ENCODE peak calls at places on chromosomes 13 and 19, in nine cellular contexts. One of them, this sample, is unnamed.

GRCh38 chr13:76868451-76868850 is 17.8 kb downstream of the KCTD12 start:
- DNase-seq in activated naive CD4-positive, alpha-beta T cell treated with anti-CD3 and anti-CD28 coated beads, Interleukin-2, amount 10 ng/mL, durations not matched to agents 7 days and 5 days: no peak
- DNase-seq in DMS 273 treated with DMSO at 0.1 percent for 48 hours: peak
- DNase-seq in activated CD8-positive, alpha-beta T cell treated with anti-CD3 and anti-CD28 coated beads for 36 hours: no peak
- DNase-seq in GM18507: no peak
- DNase-seq in NCI-H1092: no peak
- DNase-seq in heart left ventricle: no peak
- DNase-seq in lung microvascular endothelial cell: peak
- DNase-seq in uterus: no peak
- DNase-seq in this sample: no peak

GRCh38 chr19:1067341-1068103 is 555 bp downstream of the ARHGAP45 start:
- DNase-seq in activated CD8-positive, alpha-beta T cell treated with anti-CD3 and anti-CD28 coated beads for 36 hours: peak
- DNase-seq in heart left ventricle: no peak
- DNase-seq in lung microvascular endothelial cell: no peak
- DNase-seq in GM18507: no peak
- DNase-seq in NCI-H1092: no peak
- DNase-seq in DMS 273 treated with DMSO at 0.1 percent for 48 hours: no peak
- DNase-seq in activated naive CD4-positive, alpha-beta T cell treated with anti-CD3 and anti-CD28 coated beads, Interleukin-2, amount 10 ng/mL, durations not matched to agents 7 days and 5 days: no peak
- DNase-seq in uterus: no peak
- DNase-seq in this sample: no peak

GRCh38 chr13:31945202-31945978 is 86.2 kb upstream of the FRY start:
- DNase-seq in NCI-H1092: peak
- DNase-seq in DMS 273 treated with DMSO at 0.1 percent for 48 hours: peak
- DNase-seq in activated CD8-positive, alpha-beta T cell treated with anti-CD3 and anti-CD28 coated beads for 36 hours: no peak
- DNase-seq in uterus: peak
- DNase-seq in heart left ventricle: peak
- DNase-seq in lung microvascular endothelial cell: peak
- DNase-seq in activated naive CD4-positive, alpha-beta T cell treated with anti-CD3 and anti-CD28 coated beads, Interleukin-2, amount 10 ng/mL, durations not matched to agents 7 days and 5 days: no peak
- DNase-seq in GM18507: no peak
- DNase-seq in this sample: peak

GRCh38 chr19:30567535-30568232 is 195.5 kb downstream of the ZNF536 start:
- DNase-seq in DMS 273 treated with DMSO at 0.1 percent for 48 hours: peak
- DNase-seq in lung microvascular endothelial cell: no peak
- DNase-seq in activated naive CD4-positive, alpha-beta T cell treated with anti-CD3 and anti-CD28 coated beads, Interleukin-2, amount 10 ng/mL, durations not matched to agents 7 days and 5 days: no peak
- DNase-seq in uterus: no peak
- DNase-seq in GM18507: no peak
- DNase-seq in NCI-H1092: no peak
- DNase-seq in heart left ventricle: no peak
- DNase-seq in activated CD8-positive, alpha-beta T cell treated with anti-CD3 and anti-CD28 coated beads for 36 hours: no peak
- DNase-seq in this sample: no peak

GRCh38 chr13:32267836-32268439 is 47.2 kb downstream of the ZAR1L start:
- DNase-seq in DMS 273 treated with DMSO at 0.1 percent for 48 hours: no peak
- DNase-seq in lung microvascular endothelial cell: no peak
- DNase-seq in heart left ventricle: no peak
- DNase-seq in GM18507: no peak
- DNase-seq in uterus: no peak
- DNase-seq in NCI-H1092: no peak
- DNase-seq in activated naive CD4-positive, alpha-beta T cell treated with anti-CD3 and anti-CD28 coated beads, Interleukin-2, amount 10 ng/mL, durations not matched to agents 7 days and 5 days: peak
- DNase-seq in activated CD8-positive, alpha-beta T cell treated with anti-CD3 and anti-CD28 coated beads for 36 hours: peak
- DNase-seq in this sample: no peak

GRCh38 chr19:41870401-41870873 is 6.6 kb upstream of the CD79A start:
- DNase-seq in NCI-H1092: no peak
- DNase-seq in heart left ventricle: no peak
- DNase-seq in GM18507: no peak
- DNase-seq in lung microvascular endothelial cell: no peak
- DNase-seq in activated naive CD4-positive, alpha-beta T cell treated with anti-CD3 and anti-CD28 coated beads, Interleukin-2, amount 10 ng/mL, durations not matched to agents 7 days and 5 days: no peak
- DNase-seq in activated CD8-positive, alpha-beta T cell treated with anti-CD3 and anti-CD28 coated beads for 36 hours: peak
- DNase-seq in DMS 273 treated with DMSO at 0.1 percent for 48 hours: no peak
- DNase-seq in uterus: no peak
- DNase-seq in this sample: no peak

GRCh38 chr13:41458939-41459753 is 1.8 kb downstream of the RGCC start:
- DNase-seq in activated CD8-positive, alpha-beta T cell treated with anti-CD3 and anti-CD28 coated beads for 36 hours: peak
- DNase-seq in lung microvascular endothelial cell: peak
- DNase-seq in uterus: no peak
- DNase-seq in DMS 273 treated with DMSO at 0.1 percent for 48 hours: no peak
- DNase-seq in activated naive CD4-positive, alpha-beta T cell treated with anti-CD3 and anti-CD28 coated beads, Interleukin-2, amount 10 ng/mL, durations not matched to agents 7 days and 5 days: peak
- DNase-seq in NCI-H1092: no peak
- DNase-seq in heart left ventricle: no peak
- DNase-seq in GM18507: no peak
- DNase-seq in this sample: no peak

GRCh38 chr19:4911786-4912672 is 2.7 kb downstream of the UHRF1 start:
- DNase-seq in lung microvascular endothelial cell: peak
- DNase-seq in activated CD8-positive, alpha-beta T cell treated with anti-CD3 and anti-CD28 coated beads for 36 hours: peak
- DNase-seq in DMS 273 treated with DMSO at 0.1 percent for 48 hours: peak
- DNase-seq in NCI-H1092: no peak
- DNase-seq in activated naive CD4-positive, alpha-beta T cell treated with anti-CD3 and anti-CD28 coated beads, Interleukin-2, amount 10 ng/mL, durations not matched to agents 7 days and 5 days: peak
- DNase-seq in GM18507: no peak
- DNase-seq in uterus: peak
- DNase-seq in heart left ventricle: no peak
- DNase-seq in this sample: peak

GRCh38 chr13:98825659-98826058 is 73.2 kb upstream of the SLC15A1 start:
- DNase-seq in GM18507: no peak
- DNase-seq in activated naive CD4-positive, alpha-beta T cell treated with anti-CD3 and anti-CD28 coated beads, Interleukin-2, amount 10 ng/mL, durations not matched to agents 7 days and 5 days: no peak
- DNase-seq in NCI-H1092: no peak
- DNase-seq in lung microvascular endothelial cell: no peak
- DNase-seq in uterus: no peak
- DNase-seq in DMS 273 treated with DMSO at 0.1 percent for 48 hours: no peak
- DNase-seq in activated CD8-positive, alpha-beta T cell treated with anti-CD3 and anti-CD28 coated beads for 36 hours: no peak
- DNase-seq in heart left ventricle: no peak
- DNase-seq in this sample: no peak

GRCh38 chr13:81610613-81611012 is 1269.7 kb upstream of the SPRY2 start:
- DNase-seq in uterus: no peak
- DNase-seq in activated CD8-positive, alpha-beta T cell treated with anti-CD3 and anti-CD28 coated beads for 36 hours: no peak
- DNase-seq in DMS 273 treated with DMSO at 0.1 percent for 48 hours: no peak
- DNase-seq in activated naive CD4-positive, alpha-beta T cell treated with anti-CD3 and anti-CD28 coated beads, Interleukin-2, amount 10 ng/mL, durations not matched to agents 7 days and 5 days: no peak
- DNase-seq in NCI-H1092: no peak
- DNase-seq in lung microvascular endothelial cell: no peak
- DNase-seq in GM18507: no peak
- DNase-seq in heart left ventricle: no peak
- DNase-seq in this sample: no peak

GRCh38 chr13:48214519-48215121 is 18.4 kb upstream of the ITM2B start:
- DNase-seq in uterus: no peak
- DNase-seq in lung microvascular endothelial cell: no peak
- DNase-seq in DMS 273 treated with DMSO at 0.1 percent for 48 hours: no peak
- DNase-seq in NCI-H1092: no peak
- DNase-seq in heart left ventricle: no peak
- DNase-seq in activated naive CD4-positive, alpha-beta T cell treated with anti-CD3 and anti-CD28 coated beads, Interleukin-2, amount 10 ng/mL, durations not matched to agents 7 days and 5 days: peak
- DNase-seq in GM18507: no peak
- DNase-seq in activated CD8-positive, alpha-beta T cell treated with anti-CD3 and anti-CD28 coated beads for 36 hours: peak
- DNase-seq in this sample: no peak

GRCh38 chr19:41218615-41219507 is at the start of gene AXL:
- DNase-seq in activated naive CD4-positive, alpha-beta T cell treated with anti-CD3 and anti-CD28 coated beads, Interleukin-2, amount 10 ng/mL, durations not matched to agents 7 days and 5 days: no peak
- DNase-seq in lung microvascular endothelial cell: peak
- DNase-seq in NCI-H1092: no peak
- DNase-seq in activated CD8-positive, alpha-beta T cell treated with anti-CD3 and anti-CD28 coated beads for 36 hours: no peak
- DNase-seq in GM18507: no peak
- DNase-seq in DMS 273 treated with DMSO at 0.1 percent for 48 hours: no peak
- DNase-seq in uterus: peak
- DNase-seq in heart left ventricle: peak
- DNase-seq in this sample: peak

GRCh38 chr13:103883152-103883551 is 816.9 kb upstream of the SLC10A2 start:
- DNase-seq in activated naive CD4-positive, alpha-beta T cell treated with anti-CD3 and anti-CD28 coated beads, Interleukin-2, amount 10 ng/mL, durations not matched to agents 7 days and 5 days: no peak
- DNase-seq in DMS 273 treated with DMSO at 0.1 percent for 48 hours: no peak
- DNase-seq in lung microvascular endothelial cell: peak
- DNase-seq in GM18507: no peak
- DNase-seq in uterus: peak
- DNase-seq in activated CD8-positive, alpha-beta T cell treated with anti-CD3 and anti-CD28 coated beads for 36 hours: no peak
- DNase-seq in NCI-H1092: peak
- DNase-seq in heart left ventricle: peak
- DNase-seq in this sample: no peak

GRCh38 chr19:18117692-18118378 is 20.3 kb downstream of the MAST3 start:
- DNase-seq in GM18507: peak
- DNase-seq in DMS 273 treated with DMSO at 0.1 percent for 48 hours: peak
- DNase-seq in lung microvascular endothelial cell: peak
- DNase-seq in NCI-H1092: peak
- DNase-seq in activated naive CD4-positive, alpha-beta T cell treated with anti-CD3 and anti-CD28 coated beads, Interleukin-2, amount 10 ng/mL, durations not matched to agents 7 days and 5 days: peak
- DNase-seq in activated CD8-positive, alpha-beta T cell treated with anti-CD3 and anti-CD28 coated beads for 36 hours: peak
- DNase-seq in uterus: peak
- DNase-seq in heart left ventricle: peak
- DNase-seq in this sample: peak

GRCh38 chr13:94154362-94154761 is 325.1 kb downstream of the DCT start:
- DNase-seq in GM18507: no peak
- DNase-seq in activated naive CD4-positive, alpha-beta T cell treated with anti-CD3 and anti-CD28 coated beads, Interleukin-2, amount 10 ng/mL, durations not matched to agents 7 days and 5 days: no peak
- DNase-seq in DMS 273 treated with DMSO at 0.1 percent for 48 hours: no peak
- DNase-seq in NCI-H1092: no peak
- DNase-seq in heart left ventricle: no peak
- DNase-seq in lung microvascular endothelial cell: no peak
- DNase-seq in activated CD8-positive, alpha-beta T cell treated with anti-CD3 and anti-CD28 coated beads for 36 hours: no peak
- DNase-seq in uterus: no peak
- DNase-seq in this sample: no peak

GRCh38 chr19:51450730-51451307 is 7.4 kb downstream of the SIGLEC8 start:
- DNase-seq in GM18507: no peak
- DNase-seq in DMS 273 treated with DMSO at 0.1 percent for 48 hours: no peak
- DNase-seq in activated naive CD4-positive, alpha-beta T cell treated with anti-CD3 and anti-CD28 coated beads, Interleukin-2, amount 10 ng/mL, durations not matched to agents 7 days and 5 days: no peak
- DNase-seq in activated CD8-positive, alpha-beta T cell treated with anti-CD3 and anti-CD28 coated beads for 36 hours: peak
- DNase-seq in heart left ventricle: no peak
- DNase-seq in lung microvascular endothelial cell: no peak
- DNase-seq in uterus: no peak
- DNase-seq in NCI-H1092: no peak
- DNase-seq in this sample: no peak

GRCh38 chr13:42110410-42111155 is 62.1 kb downstream of the DGKH start:
- DNase-seq in DMS 273 treated with DMSO at 0.1 percent for 48 hours: peak
- DNase-seq in GM18507: peak
- DNase-seq in lung microvascular endothelial cell: peak
- DNase-seq in NCI-H1092: peak
- DNase-seq in uterus: no peak
- DNase-seq in activated CD8-positive, alpha-beta T cell treated with anti-CD3 and anti-CD28 coated beads for 36 hours: peak
- DNase-seq in activated naive CD4-positive, alpha-beta T cell treated with anti-CD3 and anti-CD28 coated beads, Interleukin-2, amount 10 ng/mL, durations not matched to agents 7 days and 5 days: peak
- DNase-seq in heart left ventricle: no peak
- DNase-seq in this sample: no peak

GRCh38 chr13:75153834-75154233 is 328.1 kb downstream of the TBC1D4 start:
- DNase-seq in GM18507: no peak
- DNase-seq in activated CD8-positive, alpha-beta T cell treated with anti-CD3 and anti-CD28 coated beads for 36 hours: no peak
- DNase-seq in uterus: no peak
- DNase-seq in DMS 273 treated with DMSO at 0.1 percent for 48 hours: no peak
- DNase-seq in activated naive CD4-positive, alpha-beta T cell treated with anti-CD3 and anti-CD28 coated beads, Interleukin-2, amount 10 ng/mL, durations not matched to agents 7 days and 5 days: no peak
- DNase-seq in lung microvascular endothelial cell: no peak
- DNase-seq in heart left ventricle: no peak
- DNase-seq in NCI-H1092: no peak
- DNase-seq in this sample: no peak

GRCh38 chr13:21528616-21529015 is 69.5 kb upstream of the ZDHHC20 start:
- DNase-seq in DMS 273 treated with DMSO at 0.1 percent for 48 hours: no peak
- DNase-seq in GM18507: no peak
- DNase-seq in uterus: no peak
- DNase-seq in lung microvascular endothelial cell: no peak
- DNase-seq in activated naive CD4-positive, alpha-beta T cell treated with anti-CD3 and anti-CD28 coated beads, Interleukin-2, amount 10 ng/mL, durations not matched to agents 7 days and 5 days: no peak
- DNase-seq in activated CD8-positive, alpha-beta T cell treated with anti-CD3 and anti-CD28 coated beads for 36 hours: no peak
- DNase-seq in heart left ventricle: no peak
- DNase-seq in NCI-H1092: no peak
- DNase-seq in this sample: no peak

GRCh38 chr13:50128406-50129048 is 113.3 kb downstream of the KCNRG start:
- DNase-seq in NCI-H1092: no peak
- DNase-seq in activated naive CD4-positive, alpha-beta T cell treated with anti-CD3 and anti-CD28 coated beads, Interleukin-2, amount 10 ng/mL, durations not matched to agents 7 days and 5 days: peak
- DNase-seq in heart left ventricle: no peak
- DNase-seq in GM18507: no peak
- DNase-seq in uterus: no peak
- DNase-seq in DMS 273 treated with DMSO at 0.1 percent for 48 hours: no peak
- DNase-seq in activated CD8-positive, alpha-beta T cell treated with anti-CD3 and anti-CD28 coated beads for 36 hours: peak
- DNase-seq in lung microvascular endothelial cell: no peak
- DNase-seq in this sample: no peak

GRCh38 chr19:14053032-14053431 is 8.8 kb downstream of the PALM3 start:
- DNase-seq in GM18507: no peak
- DNase-seq in NCI-H1092: no peak
- DNase-seq in lung microvascular endothelial cell: no peak
- DNase-seq in DMS 273 treated with DMSO at 0.1 percent for 48 hours: no peak
- DNase-seq in activated CD8-positive, alpha-beta T cell treated with anti-CD3 and anti-CD28 coated beads for 36 hours: no peak
- DNase-seq in heart left ventricle: no peak
- DNase-seq in activated naive CD4-positive, alpha-beta T cell treated with anti-CD3 and anti-CD28 coated beads, Interleukin-2, amount 10 ng/mL, durations not matched to agents 7 days and 5 days: no peak
- DNase-seq in uterus: no peak
- DNase-seq in this sample: no peak

GRCh38 chr19:18931316-18932162 is 9.5 kb downstream of the HOMER3 start:
- DNase-seq in uterus: no peak
- DNase-seq in activated CD8-positive, alpha-beta T cell treated with anti-CD3 and anti-CD28 coated beads for 36 hours: no peak
- DNase-seq in heart left ventricle: no peak
- DNase-seq in lung microvascular endothelial cell: no peak
- DNase-seq in DMS 273 treated with DMSO at 0.1 percent for 48 hours: no peak
- DNase-seq in GM18507: no peak
- DNase-seq in activated naive CD4-positive, alpha-beta T cell treated with anti-CD3 and anti-CD28 coated beads, Interleukin-2, amount 10 ng/mL, durations not matched to agents 7 days and 5 days: no peak
- DNase-seq in NCI-H1092: no peak
- DNase-seq in this sample: no peak

GRCh38 chr13:58004761-58005160 is 373.2 kb downstream of the PCDH17 start:
- DNase-seq in uterus: no peak
- DNase-seq in GM18507: no peak
- DNase-seq in heart left ventricle: no peak
- DNase-seq in activated naive CD4-positive, alpha-beta T cell treated with anti-CD3 and anti-CD28 coated beads, Interleukin-2, amount 10 ng/mL, durations not matched to agents 7 days and 5 days: no peak
- DNase-seq in lung microvascular endothelial cell: no peak
- DNase-seq in activated CD8-positive, alpha-beta T cell treated with anti-CD3 and anti-CD28 coated beads for 36 hours: no peak
- DNase-seq in NCI-H1092: peak
- DNase-seq in DMS 273 treated with DMSO at 0.1 percent for 48 hours: no peak
- DNase-seq in this sample: no peak

GRCh38 chr13:50617134-50617721 is 226.3 kb downstream of the DLEU7 start:
- DNase-seq in uterus: no peak
- DNase-seq in heart left ventricle: no peak
- DNase-seq in NCI-H1092: no peak
- DNase-seq in activated naive CD4-positive, alpha-beta T cell treated with anti-CD3 and anti-CD28 coated beads, Interleukin-2, amount 10 ng/mL, durations not matched to agents 7 days and 5 days: no peak
- DNase-seq in activated CD8-positive, alpha-beta T cell treated with anti-CD3 and anti-CD28 coated beads for 36 hours: no peak
- DNase-seq in DMS 273 treated with DMSO at 0.1 percent for 48 hours: no peak
- DNase-seq in GM18507: no peak
- DNase-seq in lung microvascular endothelial cell: peak
- DNase-seq in this sample: no peak

GRCh38 chr19:48696353-48697010 is 711 bp downstream of the FUT2 start:
- DNase-seq in heart left ventricle: no peak
- DNase-seq in DMS 273 treated with DMSO at 0.1 percent for 48 hours: no peak
- DNase-seq in activated CD8-positive, alpha-beta T cell treated with anti-CD3 and anti-CD28 coated beads for 36 hours: peak
- DNase-seq in activated naive CD4-positive, alpha-beta T cell treated with anti-CD3 and anti-CD28 coated beads, Interleukin-2, amount 10 ng/mL, durations not matched to agents 7 days and 5 days: peak
- DNase-seq in uterus: no peak
- DNase-seq in NCI-H1092: no peak
- DNase-seq in GM18507: no peak
- DNase-seq in lung microvascular endothelial cell: no peak
- DNase-seq in this sample: no peak

GRCh38 chr19:31383553-31383952 is 34.3 kb upstream of the TSHZ3 start:
- DNase-seq in activated CD8-positive, alpha-beta T cell treated with anti-CD3 and anti-CD28 coated beads for 36 hours: no peak
- DNase-seq in NCI-H1092: no peak
- DNase-seq in uterus: no peak
- DNase-seq in GM18507: no peak
- DNase-seq in activated naive CD4-positive, alpha-beta T cell treated with anti-CD3 and anti-CD28 coated beads, Interleukin-2, amount 10 ng/mL, durations not matched to agents 7 days and 5 days: no peak
- DNase-seq in lung microvascular endothelial cell: no peak
- DNase-seq in heart left ventricle: no peak
- DNase-seq in DMS 273 treated with DMSO at 0.1 percent for 48 hours: no peak
- DNase-seq in this sample: no peak

GRCh38 chr13:20428666-20429644 is 96.7 kb downstream of the CRYL1 start:
- DNase-seq in heart left ventricle: no peak
- DNase-seq in GM18507: no peak
- DNase-seq in activated naive CD4-positive, alpha-beta T cell treated with anti-CD3 and anti-CD28 coated beads, Interleukin-2, amount 10 ng/mL, durations not matched to agents 7 days and 5 days: no peak
- DNase-seq in uterus: no peak
- DNase-seq in DMS 273 treated with DMSO at 0.1 percent for 48 hours: no peak
- DNase-seq in lung microvascular endothelial cell: no peak
- DNase-seq in activated CD8-positive, alpha-beta T cell treated with anti-CD3 and anti-CD28 coated beads for 36 hours: peak
- DNase-seq in NCI-H1092: no peak
- DNase-seq in this sample: no peak

GRCh38 chr19:1064661-1065605 is 2.0 kb upstream of the ARHGAP45 start:
- DNase-seq in uterus: peak
- DNase-seq in activated naive CD4-positive, alpha-beta T cell treated with anti-CD3 and anti-CD28 coated beads, Interleukin-2, amount 10 ng/mL, durations not matched to agents 7 days and 5 days: peak
- DNase-seq in GM18507: peak
- DNase-seq in NCI-H1092: no peak
- DNase-seq in DMS 273 treated with DMSO at 0.1 percent for 48 hours: peak
- DNase-seq in heart left ventricle: peak
- DNase-seq in activated CD8-positive, alpha-beta T cell treated with anti-CD3 and anti-CD28 coated beads for 36 hours: peak
- DNase-seq in lung microvascular endothelial cell: peak
- DNase-seq in this sample: peak

GRCh38 chr19:685457-685931 is 9.3 kb downstream of the FSTL3 start:
- DNase-seq in lung microvascular endothelial cell: no peak
- DNase-seq in uterus: no peak
- DNase-seq in DMS 273 treated with DMSO at 0.1 percent for 48 hours: no peak
- DNase-seq in NCI-H1092: no peak
- DNase-seq in heart left ventricle: no peak
- DNase-seq in GM18507: no peak
- DNase-seq in activated naive CD4-positive, alpha-beta T cell treated with anti-CD3 and anti-CD28 coated beads, Interleukin-2, amount 10 ng/mL, durations not matched to agents 7 days and 5 days: no peak
- DNase-seq in activated CD8-positive, alpha-beta T cell treated with anti-CD3 and anti-CD28 coated beads for 36 hours: no peak
- DNase-seq in this sample: no peak

GRCh38 chr19:30402790-30403189 is 30.6 kb downstream of the ZNF536 start:
- DNase-seq in activated CD8-positive, alpha-beta T cell treated with anti-CD3 and anti-CD28 coated beads for 36 hours: no peak
- DNase-seq in activated naive CD4-positive, alpha-beta T cell treated with anti-CD3 and anti-CD28 coated beads, Interleukin-2, amount 10 ng/mL, durations not matched to agents 7 days and 5 days: no peak
- DNase-seq in NCI-H1092: no peak
- DNase-seq in lung microvascular endothelial cell: no peak
- DNase-seq in GM18507: no peak
- DNase-seq in uterus: no peak
- DNase-seq in heart left ventricle: no peak
- DNase-seq in DMS 273 treated with DMSO at 0.1 percent for 48 hours: no peak
- DNase-seq in this sample: no peak

GRCh38 chr13:93625536-93625935 is 398.9 kb downstream of the GPC6 start:
- DNase-seq in activated naive CD4-positive, alpha-beta T cell treated with anti-CD3 and anti-CD28 coated beads, Interleukin-2, amount 10 ng/mL, durations not matched to agents 7 days and 5 days: no peak
- DNase-seq in lung microvascular endothelial cell: no peak
- DNase-seq in heart left ventricle: no peak
- DNase-seq in uterus: no peak
- DNase-seq in activated CD8-positive, alpha-beta T cell treated with anti-CD3 and anti-CD28 coated beads for 36 hours: no peak
- DNase-seq in NCI-H1092: no peak
- DNase-seq in DMS 273 treated with DMSO at 0.1 percent for 48 hours: no peak
- DNase-seq in GM18507: no peak
- DNase-seq in this sample: no peak